ENCODE peak calls at places on chromosomes 13 and 19, in six cellular contexts. One of them, this sample, is unnamed.

GRCh38 chr13:31835932-31836331 is 96.6 kb downstream of the RXFP2 start:
- DNase-seq in AG10803: peak; percentile 48
- DNase-seq in activated naive CD4-positive, alpha-beta T cell treated with anti-CD3 and anti-CD28 coated beads, Interleukin-2, amount 10 ng/mL, durations not matched to agents 7 days and 5 days: no peak
- DNase-seq in cardiac muscle cell: peak; percentile 29
- DNase-seq in stomach: no peak
- DNase-seq in RWPE1: peak; percentile 44
- DNase-seq in this sample: peak; percentile 37

GRCh38 chr13:29457299-29457698 is 138.2 kb downstream of the SLC7A1 start:
- DNase-seq in stomach: no peak
- DNase-seq in activated naive CD4-positive, alpha-beta T cell treated with anti-CD3 and anti-CD28 coated beads, Interleukin-2, amount 10 ng/mL, durations not matched to agents 7 days and 5 days: no peak
- DNase-seq in cardiac muscle cell: peak; percentile 92
- DNase-seq in AG10803: peak; percentile 92
- DNase-seq in RWPE1: peak; percentile 84
- DNase-seq in this sample: peak; percentile 40

GRCh38 chr19:7018828-7019227 is 2.4 kb downstream of the MBD3L2B start:
- DNase-seq in AG10803: no peak
- DNase-seq in stomach: no peak
- DNase-seq in cardiac muscle cell: no peak
- DNase-seq in RWPE1: no peak
- DNase-seq in activated naive CD4-positive, alpha-beta T cell treated with anti-CD3 and anti-CD28 coated beads, Interleukin-2, amount 10 ng/mL, durations not matched to agents 7 days and 5 days: no peak
- DNase-seq in this sample: no peak

GRCh38 chr19:46495789-46496099 is at the start of gene PNMA8B:
- DNase-seq in RWPE1: peak; percentile 51
- DNase-seq in activated naive CD4-positive, alpha-beta T cell treated with anti-CD3 and anti-CD28 coated beads, Interleukin-2, amount 10 ng/mL, durations not matched to agents 7 days and 5 days: peak; percentile 57
- DNase-seq in stomach: no peak
- DNase-seq in cardiac muscle cell: peak; percentile 71
- DNase-seq in AG10803: peak; percentile 32
- DNase-seq in this sample: no peak

GRCh38 chr13:92313382-92313781 is 913.2 kb upstream of the GPC6 start:
- DNase-seq in stomach: no peak
- DNase-seq in cardiac muscle cell: peak; percentile 79
- DNase-seq in AG10803: no peak
- DNase-seq in activated naive CD4-positive, alpha-beta T cell treated with anti-CD3 and anti-CD28 coated beads, Interleukin-2, amount 10 ng/mL, durations not matched to agents 7 days and 5 days: no peak
- DNase-seq in RWPE1: no peak
- DNase-seq in this sample: no peak

GRCh38 chr13:19864018-19864338 is 529 bp upstream of the ZMYM5 start:
- DNase-seq in cardiac muscle cell: peak; percentile 94
- DNase-seq in activated naive CD4-positive, alpha-beta T cell treated with anti-CD3 and anti-CD28 coated beads, Interleukin-2, amount 10 ng/mL, durations not matched to agents 7 days and 5 days: peak; percentile 69
- DNase-seq in RWPE1: no peak
- DNase-seq in AG10803: peak; percentile 73
- DNase-seq in stomach: peak; percentile 63
- DNase-seq in this sample: peak; percentile 66

GRCh38 chr19:51691122-51692064 is 1.7 kb upstream of the SPACA6 start:
- DNase-seq in activated naive CD4-positive, alpha-beta T cell treated with anti-CD3 and anti-CD28 coated beads, Interleukin-2, amount 10 ng/mL, durations not matched to agents 7 days and 5 days: no peak
- DNase-seq in stomach: no peak
- DNase-seq in AG10803: peak; percentile 67
- DNase-seq in cardiac muscle cell: peak; percentile 81
- DNase-seq in RWPE1: no peak
- DNase-seq in this sample: no peak

GRCh38 chr13:51125495-51126226 is 14.6 kb upstream of the C13orf42 start:
- DNase-seq in AG10803: peak; percentile 58
- DNase-seq in stomach: peak; percentile 53
- DNase-seq in activated naive CD4-positive, alpha-beta T cell treated with anti-CD3 and anti-CD28 coated beads, Interleukin-2, amount 10 ng/mL, durations not matched to agents 7 days and 5 days: peak; percentile 62
- DNase-seq in RWPE1: peak; percentile 45
- DNase-seq in cardiac muscle cell: peak; percentile 75
- DNase-seq in this sample: peak; percentile 70

GRCh38 chr19:45150731-45151725 is 9.8 kb downstream of the NKPD1 start:
- DNase-seq in RWPE1: no peak
- DNase-seq in stomach: no peak
- DNase-seq in AG10803: no peak
- DNase-seq in activated naive CD4-positive, alpha-beta T cell treated with anti-CD3 and anti-CD28 coated beads, Interleukin-2, amount 10 ng/mL, durations not matched to agents 7 days and 5 days: no peak
- DNase-seq in cardiac muscle cell: no peak
- DNase-seq in this sample: peak; percentile 26

GRCh38 chr13:114109646-114110045 is 22.8 kb downstream of the RASA3 start:
- DNase-seq in AG10803: no peak
- DNase-seq in activated naive CD4-positive, alpha-beta T cell treated with anti-CD3 and anti-CD28 coated beads, Interleukin-2, amount 10 ng/mL, durations not matched to agents 7 days and 5 days: no peak
- DNase-seq in RWPE1: no peak
- DNase-seq in cardiac muscle cell: no peak
- DNase-seq in stomach: no peak
- DNase-seq in this sample: no peak

GRCh38 chr13:109729031-109729870 is 57.1 kb downstream of the IRS2 start:
- DNase-seq in stomach: no peak
- DNase-seq in activated naive CD4-positive, alpha-beta T cell treated with anti-CD3 and anti-CD28 coated beads, Interleukin-2, amount 10 ng/mL, durations not matched to agents 7 days and 5 days: no peak
- DNase-seq in AG10803: no peak
- DNase-seq in cardiac muscle cell: peak; percentile 38
- DNase-seq in RWPE1: no peak
- DNase-seq in this sample: no peak

GRCh38 chr13:29771247-29771646 is 79.2 kb downstream of the UBL3 start:
- DNase-seq in AG10803: peak; percentile 34
- DNase-seq in stomach: no peak
- DNase-seq in RWPE1: no peak
- DNase-seq in activated naive CD4-positive, alpha-beta T cell treated with anti-CD3 and anti-CD28 coated beads, Interleukin-2, amount 10 ng/mL, durations not matched to agents 7 days and 5 days: no peak
- DNase-seq in cardiac muscle cell: peak; percentile 57
- DNase-seq in this sample: peak; percentile 17

GRCh38 chr19:13031917-13032623 is 36.8 kb downstream of the NFIX start:
- DNase-seq in cardiac muscle cell: no peak
- DNase-seq in activated naive CD4-positive, alpha-beta T cell treated with anti-CD3 and anti-CD28 coated beads, Interleukin-2, amount 10 ng/mL, durations not matched to agents 7 days and 5 days: no peak
- DNase-seq in RWPE1: no peak
- DNase-seq in stomach: no peak
- DNase-seq in AG10803: peak; percentile 62
- DNase-seq in this sample: peak; percentile 67

GRCh38 chr19:47243776-47244547 is 12.4 kb upstream of the CCDC9 start:
- DNase-seq in AG10803: peak; percentile 98
- DNase-seq in activated naive CD4-positive, alpha-beta T cell treated with anti-CD3 and anti-CD28 coated beads, Interleukin-2, amount 10 ng/mL, durations not matched to agents 7 days and 5 days: peak; percentile 92
- DNase-seq in stomach: peak; percentile 91
- DNase-seq in RWPE1: peak; percentile 86
- DNase-seq in cardiac muscle cell: peak; percentile 99
- DNase-seq in this sample: peak; percentile 96

GRCh38 chr19:44645407-44646048 is 1.8 kb downstream of the PVR start:
- DNase-seq in RWPE1: no peak
- DNase-seq in AG10803: no peak
- DNase-seq in cardiac muscle cell: no peak
- DNase-seq in activated naive CD4-positive, alpha-beta T cell treated with anti-CD3 and anti-CD28 coated beads, Interleukin-2, amount 10 ng/mL, durations not matched to agents 7 days and 5 days: no peak
- DNase-seq in stomach: no peak
- DNase-seq in this sample: no peak

GRCh38 chr19:41540041-41540695 is 35.8 kb upstream of the CEACAM21 start:
- DNase-seq in stomach: no peak
- DNase-seq in RWPE1: no peak
- DNase-seq in activated naive CD4-positive, alpha-beta T cell treated with anti-CD3 and anti-CD28 coated beads, Interleukin-2, amount 10 ng/mL, durations not matched to agents 7 days and 5 days: no peak
- DNase-seq in AG10803: peak; percentile 20
- DNase-seq in cardiac muscle cell: peak; percentile 19
- DNase-seq in this sample: no peak

GRCh38 chr19:47637550-47637949 is 28.6 kb downstream of the BICRA start:
- DNase-seq in stomach: no peak
- DNase-seq in activated naive CD4-positive, alpha-beta T cell treated with anti-CD3 and anti-CD28 coated beads, Interleukin-2, amount 10 ng/mL, durations not matched to agents 7 days and 5 days: no peak
- DNase-seq in AG10803: peak; percentile 85
- DNase-seq in RWPE1: no peak
- DNase-seq in cardiac muscle cell: peak; percentile 94
- DNase-seq in this sample: no peak

GRCh38 chr13:42847891-42848663 is 66.7 kb downstream of the FAM216B start:
- DNase-seq in activated naive CD4-positive, alpha-beta T cell treated with anti-CD3 and anti-CD28 coated beads, Interleukin-2, amount 10 ng/mL, durations not matched to agents 7 days and 5 days: no peak
- DNase-seq in cardiac muscle cell: peak; percentile 57
- DNase-seq in AG10803: peak; percentile 94
- DNase-seq in stomach: no peak
- DNase-seq in RWPE1: no peak
- DNase-seq in this sample: no peak

GRCh38 chr19:49492573-49493411 is 3.4 kb upstream of the RPS11 start:
- DNase-seq in AG10803: no peak
- DNase-seq in stomach: no peak
- DNase-seq in cardiac muscle cell: no peak
- DNase-seq in activated naive CD4-positive, alpha-beta T cell treated with anti-CD3 and anti-CD28 coated beads, Interleukin-2, amount 10 ng/mL, durations not matched to agents 7 days and 5 days: no peak
- DNase-seq in RWPE1: no peak
- DNase-seq in this sample: peak; percentile 57

GRCh38 chr19:54325194-54325621 is 12.2 kb upstream of the LILRA5 start:
- DNase-seq in AG10803: peak; percentile 20
- DNase-seq in activated naive CD4-positive, alpha-beta T cell treated with anti-CD3 and anti-CD28 coated beads, Interleukin-2, amount 10 ng/mL, durations not matched to agents 7 days and 5 days: peak; percentile 62
- DNase-seq in cardiac muscle cell: peak; percentile 56
- DNase-seq in RWPE1: peak; percentile 42
- DNase-seq in stomach: no peak
- DNase-seq in this sample: peak; percentile 50

GRCh38 chr19:1062387-1063029 is 4.5 kb upstream of the ARHGAP45 start:
- DNase-seq in cardiac muscle cell: no peak
- DNase-seq in RWPE1: peak; percentile 48
- DNase-seq in stomach: no peak
- DNase-seq in activated naive CD4-positive, alpha-beta T cell treated with anti-CD3 and anti-CD28 coated beads, Interleukin-2, amount 10 ng/mL, durations not matched to agents 7 days and 5 days: peak; percentile 65
- DNase-seq in AG10803: no peak
- DNase-seq in this sample: no peak

GRCh38 chr13:73107459-73107858 is 48.7 kb downstream of the KLF5 start:
- DNase-seq in AG10803: no peak
- DNase-seq in RWPE1: no peak
- DNase-seq in activated naive CD4-positive, alpha-beta T cell treated with anti-CD3 and anti-CD28 coated beads, Interleukin-2, amount 10 ng/mL, durations not matched to agents 7 days and 5 days: no peak
- DNase-seq in stomach: no peak
- DNase-seq in cardiac muscle cell: no peak
- DNase-seq in this sample: no peak

GRCh38 chr13:99628442-99628841 is 127.2 kb downstream of the TM9SF2 start:
- DNase-seq in stomach: no peak
- DNase-seq in activated naive CD4-positive, alpha-beta T cell treated with anti-CD3 and anti-CD28 coated beads, Interleukin-2, amount 10 ng/mL, durations not matched to agents 7 days and 5 days: no peak
- DNase-seq in AG10803: no peak
- DNase-seq in RWPE1: no peak
- DNase-seq in cardiac muscle cell: no peak
- DNase-seq in this sample: no peak

GRCh38 chr19:34773555-34773864 is 495 bp upstream of the ZNF599 start:
- DNase-seq in RWPE1: no peak
- DNase-seq in stomach: no peak
- DNase-seq in AG10803: no peak
- DNase-seq in activated naive CD4-positive, alpha-beta T cell treated with anti-CD3 and anti-CD28 coated beads, Interleukin-2, amount 10 ng/mL, durations not matched to agents 7 days and 5 days: no peak
- DNase-seq in cardiac muscle cell: no peak
- DNase-seq in this sample: no peak

GRCh38 chr13:44759222-44759721 is 183.1 kb upstream of the TSC22D1 start:
- DNase-seq in stomach: peak; percentile 41
- DNase-seq in cardiac muscle cell: no peak
- DNase-seq in RWPE1: no peak
- DNase-seq in AG10803: no peak
- DNase-seq in activated naive CD4-positive, alpha-beta T cell treated with anti-CD3 and anti-CD28 coated beads, Interleukin-2, amount 10 ng/mL, durations not matched to agents 7 days and 5 days: no peak
- DNase-seq in this sample: no peak

GRCh38 chr19:1856698-1857603 is 6.4 kb downstream of the KLF16 start:
- DNase-seq in RWPE1: peak; percentile 86
- DNase-seq in activated naive CD4-positive, alpha-beta T cell treated with anti-CD3 and anti-CD28 coated beads, Interleukin-2, amount 10 ng/mL, durations not matched to agents 7 days and 5 days: peak; percentile 62
- DNase-seq in AG10803: peak; percentile 67
- DNase-seq in cardiac muscle cell: peak; percentile 85
- DNase-seq in stomach: peak; percentile 92
- DNase-seq in this sample: peak; percentile 79

GRCh38 chr13:68608147-68608546 is 1378.0 kb upstream of the PCDH9 start:
- DNase-seq in RWPE1: no peak
- DNase-seq in activated naive CD4-positive, alpha-beta T cell treated with anti-CD3 and anti-CD28 coated beads, Interleukin-2, amount 10 ng/mL, durations not matched to agents 7 days and 5 days: no peak
- DNase-seq in stomach: no peak
- DNase-seq in cardiac muscle cell: no peak
- DNase-seq in AG10803: no peak
- DNase-seq in this sample: no peak